ENCODE peak calls at places on chromosomes 2 and 18, in seven cellular contexts. M is ovary, S is PC-3, B is heart right ventricle, P is thyroid gland, V is HepG2, L is HCT116. R is an unnamed sample.

GRCh38 chr2:220394433-220394832 is 767.0 kb downstream of the SLC4A3 start:
- DNase-seq in S (peak; percentile 68), B (peak; percentile 31), V (no peak), P (peak; percentile 68), L (no peak), M (no peak), R (no peak)

GRCh38 chr2:144049137-144049536 is 470.8 kb downstream of the ZEB2 start:
- DNase-seq in M (no peak), S (no peak), V (no peak), P (no peak), L (no peak), B (no peak), R (no peak)

GRCh38 chr2:85961053-85961452 is 72.3 kb upstream of the ST3GAL5 start:
- DNase-seq in B (no peak), P (no peak), L (no peak), S (no peak), M (no peak), V (no peak), R (no peak)

GRCh38 chr18:7567487-7568425 is 640 bp downstream of the PTPRM start:
- DNase-seq in V (no peak), L (no peak), S (peak; percentile 51), P (peak; percentile 70), M (peak; percentile 71), B (peak; percentile 55), R (peak; percentile 42)

GRCh38 chr18:60534539-60534938 is 162.0 kb upstream of the MC4R start:
- DNase-seq in P (no peak), L (no peak), M (no peak), B (no peak), V (no peak), S (peak; percentile 68), R (no peak)

GRCh38 chr2:231241755-231242507 is 43.5 kb downstream of the ARMC9 start:
- DNase-seq in B (no peak), V (no peak), M (peak; percentile 58), L (no peak), S (no peak), P (peak; percentile 8), R (peak; percentile 64)

GRCh38 chr2:85594715-85595377 is 699 bp upstream of the RNF181 start:
- DNase-seq in S (no peak), B (no peak), L (no peak), M (no peak), P (peak; percentile 33), V (no peak), R (peak; percentile 90)

GRCh38 chr18:79720359-79720733 is 40.7 kb downstream of the CTDP1 start:
- DNase-seq in V (no peak), S (no peak), L (no peak), B (no peak), P (no peak), M (no peak), R (no peak)

GRCh38 chr18:5620284-5620683 is 76.5 kb upstream of the EPB41L3 start:
- DNase-seq in L (no peak), M (no peak), P (no peak), B (no peak), V (no peak), S (no peak), R (no peak)

GRCh38 chr2:179751184-179751809 is 110.1 kb downstream of the ZNF385B start:
- DNase-seq in V (peak; percentile 27), S (peak; percentile 50), B (no peak), L (peak; percentile 18), P (no peak), M (no peak), R (no peak)

GRCh38 chr18:13524824-13525223 is 201.5 kb downstream of the FAM210A start:
- DNase-seq in M (no peak), L (no peak), B (no peak), V (no peak), S (no peak), P (no peak), R (no peak)

GRCh38 chr2:218229851-218230250 is 12.9 kb downstream of the ARPC2 start:
- DNase-seq in B (no peak), L (no peak), P (no peak), M (no peak), V (no peak), S (peak; percentile 47), R (no peak)

GRCh38 chr2:222610746-222611145 is 45.1 kb downstream of the FARSB start:
- DNase-seq in V (no peak), P (peak; percentile 6), L (no peak), M (no peak), B (no peak), S (no peak), R (no peak)

GRCh38 chr18:35379421-35379820 is 2.3 kb upstream of the ZNF396 start:
- DNase-seq in B (no peak), P (no peak), S (no peak), M (no peak), V (no peak), L (no peak), R (no peak)

GRCh38 chr18:30746224-30746623 is 296.3 kb downstream of the DSC3 start:
- DNase-seq in B (no peak), V (no peak), M (no peak), L (no peak), S (no peak), P (no peak), R (no peak)

GRCh38 chr2:157899125-157899839 is 23.2 kb upstream of the ACVR1 start:
- DNase-seq in L (no peak), P (no peak), M (no peak), S (no peak), B (no peak), V (no peak), R (no peak)

GRCh38 chr2:24908316-24908937 is 11.6 kb downstream of the ADCY3 start:
- DNase-seq in M (no peak), S (no peak), V (no peak), L (no peak), P (no peak), B (no peak), R (no peak)

GRCh38 chr2:188974184-188974583 is at the start of gene COL3A1:
- DNase-seq in V (no peak), M (peak; percentile 62), L (no peak), P (peak; percentile 7), B (peak; percentile 32), S (no peak), R (no peak)

GRCh38 chr2:98702127-98702802 is 28.7 kb downstream of the MGAT4A start:
- DNase-seq in P (peak; percentile 29), V (peak; percentile 91), L (no peak), M (no peak), S (no peak), B (peak; percentile 33), R (no peak)

GRCh38 chr2:241065355-241065803 is 36.7 kb downstream of the MTERF4 start:
- DNase-seq in S (no peak), P (peak; percentile 85), B (no peak), V (no peak), M (no peak), L (no peak), R (peak; percentile 73)

GRCh38 chr18:79912409-79912991 is 39.0 kb downstream of the SLC66A2 start:
- DNase-seq in L (no peak), S (no peak), V (no peak), B (no peak), M (no peak), P (no peak), R (no peak)

DNA sequence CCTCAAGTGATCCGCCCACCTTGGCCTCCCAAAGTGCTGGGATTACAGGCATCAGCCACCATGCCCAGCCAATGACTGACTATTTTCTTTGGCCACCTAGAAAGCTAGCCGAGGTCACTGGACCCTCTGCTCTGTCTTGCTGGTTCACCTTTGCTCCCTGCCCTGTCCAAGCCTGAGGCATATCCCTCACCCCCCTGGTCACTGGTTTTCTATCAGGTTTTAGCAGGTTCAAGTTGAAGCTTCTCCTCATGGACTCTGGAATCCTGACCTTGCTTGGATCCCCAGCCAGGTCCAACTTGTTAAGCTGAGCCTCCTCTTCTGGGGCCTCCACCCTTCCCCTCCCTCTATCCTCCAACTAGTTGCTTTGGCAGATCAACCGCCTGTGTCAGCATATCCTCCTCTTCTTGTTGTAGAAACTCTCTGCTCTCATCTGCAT is 33.4 kb downstream of the PAX8 start:
- DNase-seq in V (peak; percentile 19), L (no peak), S (no peak), B (no peak), P (no peak), M (no peak), R (no peak)
- H3K27ac ChIP-seq in V (no peak overlapping the region), L (no peak overlapping the region), S (no peak overlapping the region), B (no peak overlapping the region), P (peak overlapping the region; percentile 83), M (no peak overlapping the region), R (no peak overlapping the region)

DNA sequence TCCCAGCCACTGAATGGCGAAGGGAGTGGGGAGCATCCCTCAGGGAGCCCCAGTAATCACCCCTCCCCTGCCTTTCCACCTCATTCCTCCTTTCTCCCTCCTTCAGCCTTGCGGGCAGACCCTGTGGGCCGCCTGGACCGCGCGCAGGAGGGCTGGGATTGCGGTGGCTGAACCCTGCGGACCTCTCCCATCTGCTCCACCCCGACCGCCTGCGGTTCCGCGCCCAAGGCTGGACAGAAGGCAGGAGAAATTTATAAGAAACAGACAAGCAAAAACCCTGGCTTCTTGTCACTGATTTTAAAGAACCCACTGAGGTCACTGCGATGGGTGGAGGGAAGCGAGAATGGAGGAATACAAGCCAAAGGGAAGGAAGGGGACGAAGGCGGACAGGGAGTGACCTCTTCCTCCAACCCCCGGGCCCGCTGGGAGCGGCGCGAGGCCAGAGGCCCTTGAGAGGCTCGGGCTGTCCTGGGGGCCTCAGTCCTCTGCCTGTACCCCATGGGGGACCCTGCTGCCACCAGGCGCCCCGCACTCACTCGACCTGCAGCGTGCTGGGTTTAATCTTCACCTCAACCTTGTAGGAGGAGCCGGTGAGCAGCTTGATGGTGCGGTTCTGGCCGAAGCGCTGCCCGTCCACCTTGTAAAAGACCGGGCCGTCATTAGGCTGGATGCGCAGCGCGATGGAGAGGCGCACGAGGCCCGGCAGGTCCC is 908 bp downstream of the CNRIP1 start:
- DNase-seq in V (no peak), S (no peak), P (peak; percentile 5), B (peak; percentile 43), L (no peak), M (peak; percentile 49), R (no peak)
- H3K27ac ChIP-seq in V (no peak overlapping the region), S (no peak overlapping the region), P (peak overlapping the region; percentile 79), B (peak overlapping the region; percentile 94), L (no peak overlapping the region), M (peak overlapping the region; percentile 95), R (peak overlapping the region; percentile 92)

DNA sequence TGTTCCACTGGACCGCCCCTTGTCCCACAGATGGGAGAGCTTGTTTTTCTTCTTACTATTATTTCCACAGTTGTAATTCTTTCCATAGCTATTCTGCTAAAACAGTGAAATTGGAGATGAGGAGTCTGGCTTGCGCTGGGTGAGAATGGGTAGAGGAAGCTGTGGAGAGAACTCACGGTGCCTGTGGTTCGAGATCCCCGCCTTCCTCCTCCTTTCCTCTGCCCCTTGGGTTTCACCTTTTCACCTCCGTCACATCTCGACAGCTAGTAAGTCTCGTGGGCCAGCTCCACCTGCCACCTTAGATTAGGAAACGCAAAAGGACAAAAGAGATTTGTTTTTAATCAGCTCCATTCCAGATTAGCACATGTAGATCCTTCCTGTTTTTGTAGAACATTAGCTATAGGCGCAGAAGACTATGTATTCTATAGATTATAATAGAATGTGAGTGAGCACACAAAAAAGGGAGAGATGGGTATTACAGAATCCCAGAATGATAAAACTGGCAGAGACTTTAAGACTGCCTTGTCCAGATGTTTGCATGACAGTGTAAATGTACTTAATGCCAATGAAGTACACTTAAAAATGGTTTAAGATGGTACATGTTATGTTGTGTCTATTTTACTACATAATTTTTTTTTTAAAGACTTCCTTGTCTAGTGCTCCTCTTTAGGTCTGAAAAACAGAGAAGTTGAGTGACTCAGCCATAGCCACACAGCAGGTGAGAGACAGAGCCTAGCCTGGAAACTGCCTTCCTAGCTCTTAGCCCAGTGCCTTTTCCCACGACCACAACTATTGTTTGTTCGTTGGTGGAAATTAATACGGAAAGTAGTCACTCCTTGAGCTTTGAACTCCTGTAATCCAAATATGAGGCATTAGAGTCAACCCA is 20.7 kb downstream of the TRIB2 start:
- DNase-seq in M (no peak), S (no peak), B (no peak), V (no peak), L (no peak), P (no peak), R (no peak)
- H3K27ac ChIP-seq in M (no peak overlapping the region), S (no peak overlapping the region), B (no peak overlapping the region), V (no peak overlapping the region), L (no peak overlapping the region), P (peak overlapping the region; percentile 17), R (peak overlapping the region; percentile 20)

GRCh38 chr2:29129586-29130281 is 14.5 kb downstream of the CLIP4 start:
- DNase-seq in V (no peak), S (peak; percentile 41), L (no peak), P (no peak), B (no peak), M (no peak), R (no peak)
- H3K27ac ChIP-seq in V (peak overlapping the region; percentile 15), S (peak overlapping the region; percentile 92), L (peak overlapping the region; percentile 49), P (peak overlapping the region; percentile 95), B (no peak overlapping the region), M (peak overlapping the region; percentile 65), R (peak overlapping the region; percentile 55)

R was measured in left lung.